ENCODE peak calls at places on chromosomes 2 and 18, in seven cellular contexts. Z, B, H, J, X, Q and U are unnamed samples.

GRCh38 chr2:233421091-233421816 is 67.0 kb downstream of the DGKD start:
- DNase-seq in J (no peak), H (no peak), Z (no peak), B (no peak), X (no peak), Q (no peak), U (no peak)

GRCh38 chr18:61710082-61710620 is 182.7 kb downstream of the RNF152 start:
- DNase-seq in H (no peak), Q (no peak), X (no peak), Z (no peak), B (no peak), J (no peak), U (no peak)

GRCh38 chr2:145185696-145186095 is 665.8 kb upstream of the ZEB2 start:
- DNase-seq in J (no peak), Q (no peak), Z (peak), H (peak), X (no peak), B (no peak), U (no peak)

GRCh38 chr2:235514627-235515363 is 21.0 kb downstream of the AGAP1 start:
- DNase-seq in B (no peak), Q (peak), X (no peak), J (no peak), H (peak), Z (no peak), U (no peak)

GRCh38 chr2:45778720-45779171 is 127.3 kb downstream of the PRKCE start:
- DNase-seq in X (peak), Z (peak), Q (peak), B (no peak), H (peak), J (peak), U (peak)

GRCh38 chr2:71646028-71646427 is 192.7 kb downstream of the DYSF start:
- DNase-seq in Q (no peak), J (peak), X (no peak), Z (no peak), B (peak), H (peak), U (no peak)

GRCh38 chr18:44681611-44682010 is 923 bp downstream of the SETBP1 start:
- DNase-seq in B (no peak), Z (no peak), Q (no peak), X (no peak), H (no peak), J (no peak), U (no peak)

GRCh38 chr2:233387225-233387624 is 32.9 kb downstream of the DGKD start:
- DNase-seq in B (no peak), Q (no peak), J (no peak), X (no peak), H (no peak), Z (no peak), U (no peak)

GRCh38 chr18:10705786-10706185 is 180.0 kb downstream of the NAPG start:
- DNase-seq in H (no peak), J (no peak), X (no peak), Q (no peak), Z (no peak), B (no peak), U (no peak)

GRCh38 chr2:144619760-144620159 is 99.8 kb upstream of the ZEB2 start:
- DNase-seq in H (no peak), X (no peak), B (no peak), J (no peak), Q (no peak), Z (no peak), U (no peak)

GRCh38 chr2:25586726-25587144 is 86.6 kb downstream of the DTNB start:
- DNase-seq in X (no peak), Q (no peak), J (peak), B (no peak), Z (no peak), H (no peak), U (peak)

GRCh38 chr2:186761814-186762213 is 68.0 kb downstream of the FAM171B start:
- DNase-seq in B (no peak), Q (no peak), X (no peak), J (no peak), Z (no peak), H (no peak), U (no peak)

GRCh38 chr18:32092422-32093105 is 890 bp downstream of the RNF138 start:
- DNase-seq in Q (peak), Z (peak), J (peak), X (peak), B (peak), H (peak), U (peak)

GRCh38 chr2:218658671-218659257 is 659 bp downstream of the ZNF142 start:
- DNase-seq in B (no peak), J (peak), X (peak), Q (peak), H (peak), Z (peak), U (peak)

GRCh38 chr18:58257461-58257860 is 213.4 kb downstream of the NEDD4L start:
- DNase-seq in H (no peak), X (no peak), Z (no peak), Q (no peak), B (no peak), J (peak), U (peak)

GRCh38 chr2:63851912-63852311 is 10.2 kb downstream of the UGP2 start:
- DNase-seq in J (no peak), B (no peak), X (peak), Z (no peak), Q (no peak), H (no peak), U (no peak)

GRCh38 chr2:98577313-98577712 is 31.0 kb downstream of the COA5 start:
- DNase-seq in H (no peak), B (no peak), J (no peak), Q (no peak), X (no peak), Z (no peak), U (no peak)

GRCh38 chr2:41457026-41457425 is 590.8 kb upstream of the PKDCC start:
- DNase-seq in H (no peak), Z (no peak), X (no peak), B (no peak), J (no peak), Q (no peak), U (no peak)

GRCh38 chr2:137173514-137173913 is 408.2 kb downstream of the THSD7B start:
- DNase-seq in J (peak), H (peak), B (peak), X (no peak), Z (peak), Q (no peak), U (peak)

GRCh38 chr2:22382439-22383169 is 1002.4 kb upstream of the KLHL29 start:
- DNase-seq in X (no peak), Z (no peak), H (no peak), J (no peak), Q (no peak), B (no peak), U (no peak)

GRCh38 chr2:47253440-47253839 is 98.3 kb upstream of the STPG4 start:
- DNase-seq in J (no peak), Q (no peak), H (no peak), B (no peak), X (no peak), Z (no peak), U (no peak)

GRCh38 chr2:232328038-232328435 is 50.5 kb upstream of the ALPP start:
- DNase-seq in Q (peak), Z (no peak), J (no peak), X (peak), H (no peak), B (no peak), U (no peak)
- TF ChIP-seq CTCF in Q (no peak), Z (no peak), J (no peak), X (no peak), H (peak), B (no peak), U (no peak)

DNA sequence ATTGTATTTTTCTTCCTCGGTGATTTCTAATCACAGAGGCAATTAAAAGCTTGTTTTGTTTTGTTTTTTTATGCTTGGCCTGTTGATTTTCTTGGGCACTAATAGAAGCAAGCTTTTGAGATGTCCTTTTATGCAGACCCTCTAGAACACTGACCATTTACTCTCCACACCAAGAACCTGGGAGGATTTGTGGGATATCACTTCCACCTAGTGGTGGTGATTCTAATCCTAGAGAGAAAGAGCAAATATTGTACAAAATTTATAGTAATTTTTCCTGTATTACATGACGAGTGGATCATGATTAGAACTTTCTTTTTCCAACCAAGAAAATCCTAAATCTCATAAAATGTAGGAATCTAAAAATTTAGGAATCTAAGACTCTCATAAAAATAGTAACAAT is 23.4 kb downstream of the NEMP2 start:
- DNase-seq in H (peak), Q (no peak), B (no peak), Z (peak), J (peak), X (no peak), U (no peak)
- TF ChIP-seq CTCF in H (peak), Q (no peak), B (peak), Z (peak), J (peak), X (no peak), U (peak)

GRCh38 chr2:73177645-73178255 is 24.6 kb upstream of the NOTO start:
- DNase-seq in B (no peak), J (no peak), Z (no peak), H (no peak), Q (no peak), X (peak), U (no peak)
- TF ChIP-seq CTCF in B (no peak), J (no peak), Z (no peak), H (no peak), Q (no peak), X (no peak), U (no peak)

GRCh38 chr2:232133078-232133477 is 171.6 kb downstream of the DIS3L2 start:
- DNase-seq in B (no peak), J (no peak), Q (no peak), Z (no peak), H (no peak), X (no peak), U (no peak)
- TF ChIP-seq CTCF in B (no peak), J (peak), Q (no peak), Z (peak), H (peak), X (no peak), U (no peak)

GRCh38 chr2:229956491-229956890 is 34.2 kb downstream of the FBXO36 start:
- DNase-seq in Z (no peak), X (no peak), J (no peak), B (no peak), Q (no peak), H (no peak), U (no peak)

GRCh38 chr2:229952256-229952835 is 30.0 kb downstream of the FBXO36 start:
- DNase-seq in H (no peak), Q (no peak), J (no peak), B (no peak), Z (no peak), X (no peak), U (no peak)

DNA sequence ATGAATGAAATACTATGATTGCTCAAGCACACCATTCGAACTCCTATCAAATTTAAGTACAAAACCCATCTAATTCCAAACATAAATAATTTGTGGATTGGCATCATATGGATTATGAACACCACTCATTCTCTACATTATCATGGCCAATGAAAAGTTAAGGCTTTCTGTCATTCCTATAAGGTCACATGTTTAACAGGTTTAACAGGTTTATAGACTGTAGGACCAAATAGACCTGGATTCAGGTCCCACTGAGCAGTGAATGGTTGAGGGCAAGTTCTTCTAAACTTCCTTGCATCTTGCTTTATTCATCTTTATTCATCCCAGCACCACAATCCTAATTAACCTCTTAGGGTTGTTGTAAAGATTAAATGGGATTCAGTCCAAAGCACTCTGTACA is 33.4 kb downstream of the FBXO36 start:
- DNase-seq in H (peak), B (no peak), Q (no peak), Z (no peak), X (no peak), J (no peak), U (no peak)
- TF ChIP-seq CTCF in H (no peak), B (no peak), Q (no peak), Z (no peak), X (no peak), J (no peak), U (no peak)

GRCh38 chr2:27664622-27665363 is 1.1 kb downstream of the SLC4A1AP start:
- DNase-seq in X (no peak), B (no peak), H (no peak), J (no peak), Q (no peak), Z (peak), U (no peak)

GRCh38 chr2:27663160-27663462 is 303 bp downstream of the SUPT7L start:
- DNase-seq in H (no peak), J (no peak), X (peak), B (no peak), Q (no peak), Z (no peak), U (no peak)

GRCh38 chr2:27661371-27661770 is 2.0 kb downstream of the SUPT7L start:
- DNase-seq in B (no peak), X (no peak), Q (no peak), J (no peak), H (no peak), Z (no peak), U (no peak)

GRCh38 chr2:27664245-27664574 is 521 bp downstream of the SLC4A1AP start:
- DNase-seq in H (no peak), Q (no peak), B (no peak), Z (peak), X (no peak), J (no peak), U (no peak)

GRCh38 chr2:27663463-27664244 is at the start of the genes SLC4A1AP and SUPT7L:
- DNase-seq in H (peak), J (peak), B (no peak), Q (peak), X (peak), Z (peak), U (peak)
- TF ChIP-seq CTCF in H (peak), J (no peak), B (no peak), Q (no peak), X (no peak), Z (no peak), U (no peak)

DNA sequence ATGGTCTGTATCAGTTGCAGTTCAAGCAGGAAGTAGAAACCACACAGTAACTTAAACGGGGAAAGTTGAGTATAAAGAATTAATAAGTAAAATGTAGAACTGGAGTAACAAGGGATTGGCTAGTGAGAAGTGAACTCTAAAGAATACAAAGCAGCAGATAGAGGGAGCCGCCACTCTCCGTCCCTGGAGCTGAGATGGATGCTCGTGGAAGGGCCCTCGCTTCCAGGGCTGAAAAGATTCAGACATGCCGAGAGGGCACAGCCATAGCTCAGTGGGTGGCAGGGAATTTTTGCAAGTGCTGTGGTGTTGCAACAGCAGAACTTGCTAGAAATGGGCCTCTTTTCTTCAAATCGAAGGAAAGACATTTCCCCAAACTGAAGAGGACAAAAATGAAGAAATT is 155.8 kb downstream of the COL6A3 start:
- DNase-seq in B (no peak), H (no peak), Z (no peak), J (peak), Q (no peak), X (no peak), U (no peak)
- TF ChIP-seq CTCF in B (no peak), H (no peak), Z (no peak), J (peak), Q (no peak), X (no peak), U (no peak)

GRCh38 chr2:191299009-191299408 is 53.8 kb downstream of the MYO1B start:
- DNase-seq in Z (no peak), J (no peak), Q (no peak), H (no peak), X (no peak), B (no peak), U (no peak)
- TF ChIP-seq CTCF in Z (no peak), J (peak), Q (no peak), H (no peak), X (no peak), B (peak), U (no peak)

GRCh38 chr2:48471048-48471474 is 58.9 kb upstream of the STON1 start:
- DNase-seq in Q (no peak), H (peak), X (no peak), B (no peak), Z (peak), J (peak), U (no peak)
- TF ChIP-seq CTCF in Q (no peak), H (peak), X (peak), B (peak), Z (peak), J (peak), U (no peak)